ENCODE peak calls at places on chromosome 22, in five cellular contexts. V, W, S, K and N are unnamed samples.

GRCh38 chr22:31951201-31952093 is 7.1 kb downstream of the YWHAH start:
- DNase-seq in K (no peak), S (no peak), V (no peak), W (no peak), N (no peak)

GRCh38 chr22:21726650-21727049 is 8.9 kb downstream of the YPEL1 start:
- DNase-seq in K (no peak), V (no peak), S (peak), W (no peak), N (no peak)

GRCh38 chr22:48486163-48486957 is 1341.3 kb downstream of the BRD1 start:
- DNase-seq in S (no peak), W (no peak), V (no peak), K (no peak), N (no peak)

GRCh38 chr22:31160328-31160978 is 471 bp downstream of the RNF185 start:
- DNase-seq in W (peak), S (peak), V (peak), K (peak), N (peak)

GRCh38 chr22:20152464-20152890 is 1.6 kb upstream of the CCDC188 start:
- DNase-seq in S (no peak), K (no peak), V (no peak), W (no peak), N (no peak)

GRCh38 chr22:38700271-38700788 is 413 bp downstream of the JOSD1 start:
- DNase-seq in S (peak), W (no peak), V (peak), K (no peak), N (peak)

GRCh38 chr22:45886502-45886901 is 90.5 kb downstream of the WNT7B start:
- DNase-seq in S (no peak), W (no peak), V (no peak), K (no peak), N (no peak)

GRCh38 chr22:43530864-43531201 is 119.0 kb downstream of the MPPED1 start:
- DNase-seq in W (no peak), V (no peak), S (no peak), K (no peak), N (no peak)

GRCh38 chr22:23093090-23093788 is 22.9 kb downstream of the GNAZ start:
- DNase-seq in W (no peak), S (no peak), K (peak), V (no peak), N (no peak)

GRCh38 chr22:48750282-48750681 is 1077.4 kb downstream of the BRD1 start:
- DNase-seq in W (no peak), S (no peak), K (no peak), V (no peak), N (no peak)

GRCh38 chr22:50704510-50705218 is 32.0 kb downstream of the SHANK3 start:
- DNase-seq in W (no peak), V (no peak), S (no peak), K (no peak), N (no peak)

GRCh38 chr22:45009881-45010531 is at the start of gene PHF21B:
- DNase-seq in K (peak), V (peak), W (peak), S (peak), N (peak)

GRCh38 chr22:31230871-31231621 is 18.9 kb downstream of the LIMK2 start:
- DNase-seq in V (peak), W (peak), S (peak), K (peak), N (peak)